ENCODE peak calls at places on chromosomes 4 and X, in seven cellular contexts. One of them, this sample, is unnamed. For H3K9me3, the result is how much of the 10 kb centered on the place peaks cover.

GRCh38 chr4:118754890-118755289 is 69.7 kb downstream of the METTL14 start:
- DNase-seq in K562: no peak
- DNase-seq in CD4-positive, CD25-positive, alpha-beta regulatory T cell: no peak
- DNase-seq in MG63: no peak
- DNase-seq in HCT116: no peak
- DNase-seq in tibial nerve: no peak
- DNase-seq in AG04450: no peak
- DNase-seq in this sample: no peak

GRCh38 chr4:67030636-67031035 is 514.7 kb downstream of the CENPC start:
- DNase-seq in AG04450: no peak
- DNase-seq in HCT116: no peak
- DNase-seq in tibial nerve: no peak
- DNase-seq in CD4-positive, CD25-positive, alpha-beta regulatory T cell: no peak
- DNase-seq in K562: no peak
- DNase-seq in MG63: no peak
- DNase-seq in this sample: no peak

GRCh38 chr4:153267013-153267412 is 62.8 kb downstream of the TRIM2 start:
- DNase-seq in MG63: no peak
- DNase-seq in AG04450: peak
- DNase-seq in HCT116: no peak
- DNase-seq in tibial nerve: no peak
- DNase-seq in CD4-positive, CD25-positive, alpha-beta regulatory T cell: no peak
- DNase-seq in K562: no peak
- DNase-seq in this sample: no peak

GRCh38 chr4:30002345-30002744 is 717.8 kb upstream of the PCDH7 start:
- DNase-seq in HCT116: no peak
- DNase-seq in AG04450: no peak
- DNase-seq in CD4-positive, CD25-positive, alpha-beta regulatory T cell: no peak
- DNase-seq in MG63: no peak
- DNase-seq in K562: no peak
- DNase-seq in tibial nerve: no peak
- DNase-seq in this sample: no peak

GRCh38 chr4:153519677-153520076 is 53.5 kb downstream of the TMEM131L start:
- DNase-seq in CD4-positive, CD25-positive, alpha-beta regulatory T cell: no peak
- DNase-seq in HCT116: no peak
- DNase-seq in AG04450: no peak
- DNase-seq in tibial nerve: no peak
- DNase-seq in MG63: no peak
- DNase-seq in K562: no peak
- DNase-seq in this sample: no peak

GRCh38 chr4:10623241-10623640 is 61.3 kb downstream of the CLNK start:
- DNase-seq in MG63: no peak
- DNase-seq in AG04450: peak
- DNase-seq in tibial nerve: no peak
- DNase-seq in HCT116: no peak
- DNase-seq in CD4-positive, CD25-positive, alpha-beta regulatory T cell: no peak
- DNase-seq in K562: no peak
- DNase-seq in this sample: no peak

GRCh38 chrX:74434336-74434735 is 13.0 kb downstream of the SLC16A2 start:
- DNase-seq in AG04450: no peak
- DNase-seq in CD4-positive, CD25-positive, alpha-beta regulatory T cell: no peak
- DNase-seq in tibial nerve: no peak
- DNase-seq in K562: no peak
- DNase-seq in HCT116: no peak
- DNase-seq in MG63: no peak
- DNase-seq in this sample: no peak

GRCh38 chr4:38665846-38666490 is 2.0 kb downstream of the KLF3 start:
- DNase-seq in K562: no peak
- DNase-seq in HCT116: no peak
- DNase-seq in CD4-positive, CD25-positive, alpha-beta regulatory T cell: peak
- DNase-seq in AG04450: no peak
- DNase-seq in tibial nerve: no peak
- DNase-seq in MG63: no peak
- DNase-seq in this sample: no peak

GRCh38 chrX:11381464-11381863 is 88.3 kb downstream of the AMELX start:
- DNase-seq in HCT116: peak
- DNase-seq in AG04450: peak
- DNase-seq in K562: peak
- DNase-seq in tibial nerve: peak
- DNase-seq in MG63: peak
- DNase-seq in CD4-positive, CD25-positive, alpha-beta regulatory T cell: peak
- DNase-seq in this sample: no peak

GRCh38 chrX:11908371-11908770 is 150.3 kb downstream of the MSL3 start:
- DNase-seq in AG04450: no peak
- DNase-seq in MG63: no peak
- DNase-seq in HCT116: no peak
- DNase-seq in tibial nerve: no peak
- DNase-seq in CD4-positive, CD25-positive, alpha-beta regulatory T cell: peak
- DNase-seq in K562: no peak
- DNase-seq in this sample: no peak

GRCh38 chr4:72860766-72861165 is 208.8 kb downstream of the COX18 start:
- DNase-seq in CD4-positive, CD25-positive, alpha-beta regulatory T cell: no peak
- DNase-seq in K562: no peak
- DNase-seq in MG63: no peak
- DNase-seq in AG04450: no peak
- DNase-seq in HCT116: no peak
- DNase-seq in tibial nerve: no peak
- DNase-seq in this sample: no peak

GRCh38 chrX:103797691-103798090 is 21.1 kb downstream of the PLP1 start:
- DNase-seq in AG04450: no peak
- DNase-seq in HCT116: no peak
- DNase-seq in MG63: no peak
- DNase-seq in K562: no peak
- DNase-seq in CD4-positive, CD25-positive, alpha-beta regulatory T cell: no peak
- DNase-seq in tibial nerve: no peak
- DNase-seq in this sample: no peak

GRCh38 chr4:185817403-185817818 is 5.4 kb upstream of the SORBS2 start:
- DNase-seq in HCT116: no peak
- DNase-seq in MG63: no peak
- DNase-seq in AG04450: no peak
- DNase-seq in K562: no peak
- DNase-seq in tibial nerve: no peak
- DNase-seq in CD4-positive, CD25-positive, alpha-beta regulatory T cell: no peak
- DNase-seq in this sample: peak

GRCh38 chr4:146472404-146472803 is 49.3 kb downstream of the SLC10A7 start:
- DNase-seq in HCT116: no peak
- DNase-seq in AG04450: no peak
- DNase-seq in K562: no peak
- DNase-seq in MG63: no peak
- DNase-seq in CD4-positive, CD25-positive, alpha-beta regulatory T cell: no peak
- DNase-seq in tibial nerve: no peak
- DNase-seq in this sample: no peak

GRCh38 chr4:57318694-57319093 is 208.5 kb upstream of the IGFBP7 start:
- DNase-seq in MG63: no peak
- DNase-seq in K562: no peak
- DNase-seq in tibial nerve: no peak
- DNase-seq in AG04450: no peak
- DNase-seq in CD4-positive, CD25-positive, alpha-beta regulatory T cell: no peak
- DNase-seq in HCT116: no peak
- DNase-seq in this sample: no peak

GRCh38 chr4:147354271-147354670 is 126.6 kb upstream of the EDNRA start:
- DNase-seq in tibial nerve: no peak
- DNase-seq in MG63: no peak
- DNase-seq in HCT116: no peak
- DNase-seq in AG04450: no peak
- DNase-seq in K562: no peak
- DNase-seq in CD4-positive, CD25-positive, alpha-beta regulatory T cell: no peak
- DNase-seq in this sample: no peak

GRCh38 chr4:25180524-25181131 is 20.4 kb upstream of the SEPSECS start:
- DNase-seq in HCT116: peak
- DNase-seq in AG04450: no peak
- DNase-seq in tibial nerve: no peak
- DNase-seq in MG63: no peak
- DNase-seq in K562: peak
- DNase-seq in CD4-positive, CD25-positive, alpha-beta regulatory T cell: peak
- DNase-seq in this sample: no peak

GRCh38 chr4:74794341-74794801 is at the start of gene BTC:
- DNase-seq in tibial nerve: no peak
- DNase-seq in MG63: peak
- DNase-seq in HCT116: peak
- DNase-seq in CD4-positive, CD25-positive, alpha-beta regulatory T cell: no peak
- DNase-seq in K562: no peak
- DNase-seq in AG04450: no peak
- DNase-seq in this sample: peak

GRCh38 chr4:28822163-28822562 is 1898.0 kb upstream of the PCDH7 start:
- DNase-seq in HCT116: no peak
- DNase-seq in tibial nerve: no peak
- DNase-seq in K562: no peak
- DNase-seq in AG04450: no peak
- DNase-seq in MG63: no peak
- DNase-seq in CD4-positive, CD25-positive, alpha-beta regulatory T cell: no peak
- DNase-seq in this sample: no peak

GRCh38 chr4:69601065-69601464 is 38.4 kb downstream of the UGT2A2 start:
- DNase-seq in HCT116: no peak
- DNase-seq in MG63: no peak
- DNase-seq in CD4-positive, CD25-positive, alpha-beta regulatory T cell: no peak
- DNase-seq in tibial nerve: no peak
- DNase-seq in AG04450: no peak
- DNase-seq in K562: no peak
- DNase-seq in this sample: no peak

GRCh38 chr4:140884431-140885058 is 128.4 kb upstream of the TBC1D9 start:
- DNase-seq in AG04450: peak
- DNase-seq in HCT116: peak
- DNase-seq in CD4-positive, CD25-positive, alpha-beta regulatory T cell: no peak
- DNase-seq in tibial nerve: peak
- DNase-seq in K562: peak
- DNase-seq in MG63: peak
- DNase-seq in this sample: no peak

GRCh38 chr4:106365613-106366012 is 3.0 kb downstream of the GIMD1 start:
- DNase-seq in CD4-positive, CD25-positive, alpha-beta regulatory T cell: no peak
- DNase-seq in HCT116: no peak
- DNase-seq in AG04450: peak
- DNase-seq in K562: no peak
- DNase-seq in MG63: peak
- DNase-seq in tibial nerve: no peak
- DNase-seq in this sample: no peak

GRCh38 chr4:113049421-113050355 is at the start of gene ANK2:
- DNase-seq in MG63: no peak
- DNase-seq in CD4-positive, CD25-positive, alpha-beta regulatory T cell: no peak
- DNase-seq in K562: no peak
- DNase-seq in HCT116: no peak
- DNase-seq in AG04450: no peak
- DNase-seq in tibial nerve: no peak
- DNase-seq in this sample: no peak

GRCh38 chr4:1255699-1256098 is 6.8 kb upstream of the CTBP1 start:
- DNase-seq in CD4-positive, CD25-positive, alpha-beta regulatory T cell: no peak
- DNase-seq in tibial nerve: no peak
- DNase-seq in HCT116: no peak
- DNase-seq in AG04450: no peak
- DNase-seq in K562: no peak
- DNase-seq in MG63: no peak
- DNase-seq in this sample: no peak
- H3K9me3 ChIP-seq in CD4-positive, CD25-positive, alpha-beta regulatory T cell: under half
- H3K9me3 ChIP-seq in tibial nerve: under half
- H3K9me3 ChIP-seq in HCT116: under half
- H3K9me3 ChIP-seq in AG04450: under half
- H3K9me3 ChIP-seq in K562: under half
- H3K9me3 ChIP-seq in MG63: under half
- H3K9me3 ChIP-seq in this sample: under half

GRCh38 chr4:133151301-133151680 is 2.2 kb downstream of the PCDH10 start:
- DNase-seq in MG63: no peak
- DNase-seq in AG04450: no peak
- DNase-seq in CD4-positive, CD25-positive, alpha-beta regulatory T cell: no peak
- DNase-seq in tibial nerve: no peak
- DNase-seq in HCT116: no peak
- DNase-seq in K562: no peak
- DNase-seq in this sample: no peak
- H3K9me3 ChIP-seq in MG63: under half
- H3K9me3 ChIP-seq in AG04450: under half
- H3K9me3 ChIP-seq in CD4-positive, CD25-positive, alpha-beta regulatory T cell: under half
- H3K9me3 ChIP-seq in tibial nerve: under half
- H3K9me3 ChIP-seq in HCT116: under half
- H3K9me3 ChIP-seq in K562: under half
- H3K9me3 ChIP-seq in this sample: under half

DNA sequence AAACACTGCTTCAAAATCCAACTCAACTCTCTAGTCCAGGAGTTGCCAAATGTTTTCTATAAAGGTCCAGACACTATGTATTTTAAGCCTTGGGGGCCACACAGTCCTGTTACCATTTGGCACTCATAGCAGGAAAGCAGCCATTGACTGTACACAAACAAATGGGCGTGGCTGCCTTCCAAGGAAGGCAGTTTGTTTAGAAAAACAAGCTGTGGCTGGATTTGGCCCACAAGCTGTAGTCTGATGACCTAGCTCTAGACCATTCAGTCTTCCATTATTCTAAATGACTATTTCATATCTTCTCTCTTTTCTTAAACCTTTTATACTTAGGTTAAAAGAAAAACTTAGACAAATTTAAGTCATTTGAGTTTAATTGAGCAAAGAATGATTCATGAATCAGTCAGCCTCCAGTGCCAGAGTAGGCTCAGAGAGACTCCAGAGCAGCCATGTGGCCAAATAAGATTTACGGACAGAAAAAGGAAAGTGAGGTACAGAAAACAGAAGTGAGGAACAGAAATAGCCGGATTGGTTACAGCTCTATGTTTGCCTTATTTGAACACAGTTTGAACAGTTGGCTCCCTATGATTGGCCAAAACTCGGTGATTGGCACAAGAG is 825.8 kb upstream of the LCORL start:
- DNase-seq in K562: no peak
- DNase-seq in MG63: peak
- DNase-seq in tibial nerve: no peak
- DNase-seq in CD4-positive, CD25-positive, alpha-beta regulatory T cell: no peak
- DNase-seq in HCT116: no peak
- DNase-seq in AG04450: no peak
- DNase-seq in this sample: no peak
- H3K9me3 ChIP-seq in K562: under half
- H3K9me3 ChIP-seq in MG63: under half
- H3K9me3 ChIP-seq in tibial nerve: under half
- H3K9me3 ChIP-seq in CD4-positive, CD25-positive, alpha-beta regulatory T cell: under half
- H3K9me3 ChIP-seq in HCT116: under half
- H3K9me3 ChIP-seq in AG04450: under half
- H3K9me3 ChIP-seq in this sample: under half

GRCh38 chrX:58025979-58026378 is 115.7 kb upstream of the ZXDA start:
- DNase-seq in MG63: no peak
- DNase-seq in tibial nerve: peak
- DNase-seq in AG04450: no peak
- DNase-seq in K562: peak
- DNase-seq in CD4-positive, CD25-positive, alpha-beta regulatory T cell: peak
- DNase-seq in HCT116: peak
- DNase-seq in this sample: no peak
- H3K9me3 ChIP-seq in MG63: under half
- H3K9me3 ChIP-seq in tibial nerve: under half
- H3K9me3 ChIP-seq in AG04450: under half
- H3K9me3 ChIP-seq in K562: under half
- H3K9me3 ChIP-seq in CD4-positive, CD25-positive, alpha-beta regulatory T cell: under half
- H3K9me3 ChIP-seq in HCT116: under half
- H3K9me3 ChIP-seq in this sample: under half

GRCh38 chr4:169446824-169447223 is 165.6 kb downstream of the NEK1 start:
- DNase-seq in CD4-positive, CD25-positive, alpha-beta regulatory T cell: no peak
- DNase-seq in MG63: no peak
- DNase-seq in K562: no peak
- DNase-seq in HCT116: no peak
- DNase-seq in AG04450: no peak
- DNase-seq in tibial nerve: no peak
- DNase-seq in this sample: no peak
- H3K9me3 ChIP-seq in CD4-positive, CD25-positive, alpha-beta regulatory T cell: under half
- H3K9me3 ChIP-seq in MG63: under half
- H3K9me3 ChIP-seq in K562: under half
- H3K9me3 ChIP-seq in HCT116: under half
- H3K9me3 ChIP-seq in AG04450: under half
- H3K9me3 ChIP-seq in tibial nerve: half or more
- H3K9me3 ChIP-seq in this sample: under half

GRCh38 chrX:47643926-47644325 is 6.4 kb downstream of the ELK1 start:
- DNase-seq in K562: no peak
- DNase-seq in HCT116: no peak
- DNase-seq in CD4-positive, CD25-positive, alpha-beta regulatory T cell: no peak
- DNase-seq in tibial nerve: no peak
- DNase-seq in MG63: no peak
- DNase-seq in AG04450: no peak
- DNase-seq in this sample: no peak
- H3K9me3 ChIP-seq in K562: under half
- H3K9me3 ChIP-seq in HCT116: under half
- H3K9me3 ChIP-seq in CD4-positive, CD25-positive, alpha-beta regulatory T cell: under half
- H3K9me3 ChIP-seq in tibial nerve: under half
- H3K9me3 ChIP-seq in MG63: under half
- H3K9me3 ChIP-seq in AG04450: under half
- H3K9me3 ChIP-seq in this sample: under half

This sample was measured in breast epithelium.